ENCODE peak calls at places on chromosomes 3 and 15, in five cellular contexts. Z is gastrocnemius medialis, F is pancreas, D is spleen, E is uterus. R is an unnamed sample.
A peak's percentile ranks its signal among the peaks of the same experiment; 100 is the strongest.

GRCh38 chr3:107969994-107970896 is 120.6 kb downstream of the CD47 start:
- DNase-seq in D (no peak), E (no peak), Z (no peak), F (no peak), R (no peak)

GRCh38 chr3:62601238-62601856 is 228.0 kb upstream of the FEZF2 start:
- DNase-seq in F (no peak), E (no peak), D (no peak), Z (no peak), R (no peak)

GRCh38 chr3:57130426-57131209 is 34.5 kb downstream of the IL17RD start:
- DNase-seq in D (no peak), Z (no peak), F (no peak), E (peak; percentile 59), R (no peak)

GRCh38 chr15:53133255-53133654 is 343.1 kb upstream of the ONECUT1 start:
- DNase-seq in E (no peak), D (no peak), Z (no peak), F (no peak), R (no peak)

GRCh38 chr3:147385059-147386012 is 21.0 kb downstream of the ZIC4 start:
- DNase-seq in E (no peak), Z (no peak), D (no peak), F (no peak), R (no peak)

GRCh38 chr3:13039286-13039896 is 33.8 kb downstream of the IQSEC1 start:
- DNase-seq in D (no peak), Z (no peak), F (no peak), E (no peak), R (no peak)

GRCh38 chr3:94173667-94174434 is 111.0 kb downstream of the NSUN3 start:
- DNase-seq in F (no peak), D (no peak), Z (no peak), E (no peak), R (no peak)

GRCh38 chr3:171245796-171246453 is 214.3 kb downstream of the TNIK start:
- DNase-seq in E (no peak), F (no peak), Z (no peak), D (no peak), R (no peak)

GRCh38 chr3:52352566-52352965 is 36.4 kb downstream of the DNAH1 start:
- DNase-seq in E (no peak), Z (no peak), F (no peak), D (peak; percentile 46), R (no peak)

GRCh38 chr3:38649500-38650247 is at the start of gene SCN5A:
- DNase-seq in F (peak; percentile 63), E (no peak), D (peak; percentile 80), Z (no peak), R (no peak)

GRCh38 chr3:172142074-172143059 is 103.0 kb downstream of the FNDC3B start:
- DNase-seq in E (no peak), Z (no peak), F (no peak), D (no peak), R (no peak)

GRCh38 chr15:95659646-95660045 is 670.9 kb upstream of the NR2F2 start:
- DNase-seq in F (no peak), Z (peak; percentile 5), D (no peak), E (peak; percentile 44), R (no peak)
- H3K9me3 ChIP-seq in F (no peaks in the 10 kb centered on the region), Z (no peaks in the 10 kb centered on the region), D (no peaks in the 10 kb centered on the region), E (no peaks in the 10 kb centered on the region), R (no peaks in the 10 kb centered on the region)

GRCh38 chr3:186260726-186261125 is 101.3 kb downstream of the DGKG start:
- DNase-seq in F (no peak), D (no peak), Z (no peak), E (no peak), R (no peak)

GRCh38 chr3:186261638-186262037 is 100.4 kb downstream of the DGKG start:
- DNase-seq in F (no peak), Z (no peak), E (no peak), D (no peak), R (no peak)

GRCh38 chr3:186257866-186258265 is 104.2 kb downstream of the DGKG start:
- DNase-seq in Z (no peak), F (no peak), E (no peak), D (no peak), R (no peak)

GRCh38 chr3:186258968-186259367 is 103.1 kb downstream of the DGKG start:
- DNase-seq in E (no peak), F (no peak), Z (no peak), D (no peak), R (no peak)

GRCh38 chr3:186259612-186260383 is 102.2 kb downstream of the DGKG start:
- DNase-seq in E (peak; percentile 30), F (peak; percentile 79), D (peak; percentile 93), Z (peak; percentile 14), R (peak; percentile 74)
- H3K4me3 ChIP-seq in E (no peak overlapping the region), F (no peak overlapping the region), D (no peak overlapping the region), Z (no peak overlapping the region), R (no peak overlapping the region)

GRCh38 chr3:29331035-29331434 is 50.2 kb downstream of the RBMS3 start:
- DNase-seq in Z (no peak), F (no peak), D (no peak), E (no peak), R (no peak)
- H3K4me1 ChIP-seq in Z (peaks cover 67% of the 10 kb centered on the region), F (peaks cover 8% of the 10 kb centered on the region), D (peaks cover 4% of the 10 kb centered on the region), E (peaks cover 19% of the 10 kb centered on the region), R (peaks cover 3% of the 10 kb centered on the region)

GRCh38 chr15:38651328-38652038 is 86.9 kb upstream of the RASGRP1 start:
- DNase-seq in Z (no peak), E (no peak), F (no peak), D (peak; percentile 81), R (no peak)

GRCh38 chr15:38652998-38653397 is 88.4 kb upstream of the RASGRP1 start:
- DNase-seq in E (no peak), F (no peak), D (no peak), Z (no peak), R (no peak)

GRCh38 chr15:38650936-38651327 is 86.3 kb upstream of the RASGRP1 start:
- DNase-seq in F (no peak), Z (no peak), E (no peak), D (no peak), R (no peak)

GRCh38 chr15:38650384-38650783 is 85.8 kb upstream of the RASGRP1 start:
- DNase-seq in E (no peak), F (no peak), Z (no peak), D (no peak), R (no peak)

GRCh38 chr15:38652183-38652794 is 87.7 kb upstream of the RASGRP1 start:
- DNase-seq in D (no peak), Z (no peak), E (no peak), F (no peak), R (no peak)
- H3K9me3 ChIP-seq in D (no peaks in the 10 kb centered on the region), Z (no peaks in the 10 kb centered on the region), E (no peaks in the 10 kb centered on the region), F (no peaks in the 10 kb centered on the region), R (no peaks in the 10 kb centered on the region)

GRCh38 chr15:85581495-85581894 is 201.1 kb downstream of the AKAP13 start:
- DNase-seq in E (peak; percentile 38), Z (peak; percentile 53), D (peak; percentile 87), F (peak; percentile 70), R (no peak)
- H3K4me3 ChIP-seq in E (no peak overlapping the region), Z (peak overlapping the region; percentile 51), D (no peak overlapping the region), F (peak overlapping the region; percentile 57), R (no peak overlapping the region)

DNA sequence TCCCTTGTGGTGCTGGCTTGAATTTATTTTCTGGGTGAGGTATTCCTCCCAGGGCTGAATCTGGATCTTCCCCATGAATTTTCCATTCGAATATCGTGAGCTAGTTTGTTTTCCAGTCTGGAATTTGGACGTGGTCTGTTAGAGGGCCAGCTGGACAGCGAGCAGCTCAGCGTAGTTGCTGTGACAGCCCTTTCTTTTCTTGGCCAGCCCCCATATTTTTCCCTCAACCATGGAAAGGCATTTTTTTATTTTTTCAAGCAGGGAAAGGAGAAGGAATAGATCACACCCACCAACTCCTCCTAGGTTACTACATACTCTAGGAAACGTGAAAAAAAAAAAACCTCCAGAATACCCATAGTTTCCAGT is 152.0 kb downstream of the KLHL25 start:
- DNase-seq in E (peak; percentile 85), D (no peak), Z (peak; percentile 32), F (no peak), R (no peak)
- H3K4me1 ChIP-seq in E (peaks cover 28% of the 10 kb centered on the region), D (peaks cover 36% of the 10 kb centered on the region), Z (peaks cover 65% of the 10 kb centered on the region), F (peaks cover 14% of the 10 kb centered on the region), R (peaks cover 7% of the 10 kb centered on the region)

GRCh38 chr15:27179789-27180188 is 208.8 kb downstream of the GABRG3 start:
- DNase-seq in Z (no peak), E (no peak), D (no peak), F (no peak), R (no peak)

DNA sequence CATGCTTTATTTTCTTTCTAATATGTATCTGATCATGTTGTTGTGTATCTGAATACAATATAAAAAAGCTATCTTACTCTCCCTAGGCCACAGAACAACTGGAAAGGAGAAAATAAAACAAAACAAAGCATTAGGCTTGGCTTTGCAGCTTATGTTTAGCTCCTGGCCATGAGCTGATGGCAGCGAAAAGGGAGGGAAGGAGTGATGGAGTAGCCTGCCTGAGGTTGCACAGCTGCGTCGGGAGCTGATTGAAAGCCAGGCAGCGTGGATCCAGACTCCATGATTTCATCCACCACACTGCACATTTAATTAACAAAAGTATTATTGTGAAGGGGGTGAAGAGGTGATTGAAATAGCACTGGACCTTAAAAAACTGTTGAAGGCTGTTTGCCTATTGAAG is 212.2 kb downstream of the GABRG3 start:
- DNase-seq in F (no peak), Z (no peak), D (no peak), E (no peak), R (no peak)
- H3K9me3 ChIP-seq in F (no peaks in the 10 kb centered on the region), Z (no peaks in the 10 kb centered on the region), D (no peaks in the 10 kb centered on the region), E (no peaks in the 10 kb centered on the region), R (peaks cover 2% of the 10 kb centered on the region)

GRCh38 chr15:50676799-50677483 is 9.7 kb downstream of the TRPM7 start:
- DNase-seq in Z (no peak), F (no peak), E (no peak), D (no peak), R (no peak)
- H3K4me3 ChIP-seq in Z (no peak overlapping the region), F (no peak overlapping the region), E (no peak overlapping the region), D (no peak overlapping the region), R (no peak overlapping the region)